ENCODE peak calls at places on chromosomes 7 and 10, in nine cellular contexts. L is right lobe of liver, G is colonic mucosa, N is heart right ventricle, J is tibial artery, R is tibial nerve, X is Peyer's patch, W is IMR-90, F is uterus. K is an unnamed sample.

GRCh38 chr10:992523-993340 is 4.5 kb downstream of the GTPBP4 start:
- DNase-seq in L (no peak), G (no peak), N (no peak), J (no peak), R (peak), X (no peak), W (no peak), F (no peak), K (no peak)

GRCh38 chr10:79385804-79386531 is 38.7 kb downstream of the PPIF start:
- DNase-seq in L (peak), G (peak), N (no peak), J (peak), R (peak), X (peak), W (no peak), F (no peak), K (no peak)

GRCh38 chr7:117907058-117907633 is 33.9 kb upstream of the CTTNBP2 start:
- DNase-seq in L (no peak), G (no peak), N (no peak), J (no peak), R (no peak), X (no peak), W (no peak), F (no peak), K (no peak)

GRCh38 chr7:133854739-133855138 is 272.4 kb upstream of the LRGUK start:
- DNase-seq in L (no peak), G (no peak), N (no peak), J (no peak), R (peak), X (no peak), W (peak), F (no peak), K (no peak)

GRCh38 chr10:103855424-103855823 is at the start of gene SH3PXD2A:
- DNase-seq in L (peak), G (no peak), N (peak), J (peak), R (no peak), X (no peak), W (no peak), F (no peak), K (no peak)

GRCh38 chr10:873020-873419 is 58.5 kb downstream of the LARP4B start:
- DNase-seq in L (no peak), G (no peak), N (peak), J (no peak), R (no peak), X (no peak), W (no peak), F (no peak), K (no peak)

GRCh38 chr10:78852856-78853255 is 215.9 kb upstream of the ZMIZ1 start:
- DNase-seq in L (no peak), G (peak), N (no peak), J (no peak), R (no peak), X (no peak), W (peak), F (no peak), K (no peak)

GRCh38 chr10:104293021-104293420 is 24.0 kb downstream of the GSTO2 start:
- DNase-seq in L (no peak), G (no peak), N (no peak), J (no peak), R (no peak), X (no peak), W (peak), F (no peak), K (no peak)

DNA sequence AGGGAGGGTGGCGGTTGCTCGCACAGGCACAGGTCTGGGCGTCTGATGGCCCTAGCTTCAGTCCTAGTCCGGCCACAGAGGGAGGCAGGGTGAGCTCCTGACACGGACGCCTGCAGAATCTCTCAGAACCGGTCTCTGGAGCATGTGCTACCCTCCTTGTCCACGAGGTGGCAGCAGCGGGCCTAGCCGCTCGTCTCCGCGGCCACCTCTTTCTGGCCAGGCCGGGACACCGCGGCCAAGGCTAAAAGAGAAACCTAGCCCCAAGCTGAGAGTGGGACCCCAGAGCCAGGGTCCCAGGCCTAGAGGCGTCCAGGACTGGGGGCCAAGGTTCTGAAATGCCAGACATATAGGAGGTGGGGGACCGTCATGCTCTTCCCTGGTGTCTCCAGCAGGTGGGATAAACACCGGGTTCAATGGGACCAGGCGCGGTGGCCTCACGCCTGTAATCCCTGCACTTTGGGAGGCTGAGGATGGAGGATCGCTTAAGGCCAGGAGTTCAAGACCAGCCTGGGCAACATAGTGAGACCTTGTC is 3.2 kb upstream of the LAT2 start:
- DNase-seq in L (peak), G (peak), N (peak), J (peak), R (peak), X (peak), W (peak), F (peak), K (no peak)
- H3K4me3 ChIP-seq in L (peak), G (peak), N (peak), J (peak), R (peak), X (no peak), W (no peak), F (peak), K (peak)

GRCh38 chr7:18086165-18087030 is 58.8 kb upstream of the PRPS1L1 start:
- DNase-seq in L (no peak), G (no peak), N (peak), J (peak), R (no peak), X (no peak), W (no peak), F (peak), K (no peak)
- TF ChIP-seq CTCF in L (no peak), G (no peak), N (no peak), J (no peak), R (no peak), X (no peak), W (no peak), F (peak), K (no peak)

GRCh38 chr10:84114088-84114667 is 25.1 kb upstream of the GHITM start:
- DNase-seq in L (no peak), G (no peak), N (no peak), J (no peak), R (no peak), X (no peak), W (no peak), F (no peak), K (no peak)

GRCh38 chr10:84123362-84123761 is 15.9 kb upstream of the GHITM start:
- DNase-seq in L (no peak), G (no peak), N (no peak), J (no peak), R (no peak), X (no peak), W (no peak), F (no peak), K (no peak)

GRCh38 chr10:84118395-84119006 is 20.8 kb upstream of the GHITM start:
- DNase-seq in L (no peak), G (no peak), N (no peak), J (no peak), R (no peak), X (no peak), W (no peak), F (no peak), K (no peak)

DNA sequence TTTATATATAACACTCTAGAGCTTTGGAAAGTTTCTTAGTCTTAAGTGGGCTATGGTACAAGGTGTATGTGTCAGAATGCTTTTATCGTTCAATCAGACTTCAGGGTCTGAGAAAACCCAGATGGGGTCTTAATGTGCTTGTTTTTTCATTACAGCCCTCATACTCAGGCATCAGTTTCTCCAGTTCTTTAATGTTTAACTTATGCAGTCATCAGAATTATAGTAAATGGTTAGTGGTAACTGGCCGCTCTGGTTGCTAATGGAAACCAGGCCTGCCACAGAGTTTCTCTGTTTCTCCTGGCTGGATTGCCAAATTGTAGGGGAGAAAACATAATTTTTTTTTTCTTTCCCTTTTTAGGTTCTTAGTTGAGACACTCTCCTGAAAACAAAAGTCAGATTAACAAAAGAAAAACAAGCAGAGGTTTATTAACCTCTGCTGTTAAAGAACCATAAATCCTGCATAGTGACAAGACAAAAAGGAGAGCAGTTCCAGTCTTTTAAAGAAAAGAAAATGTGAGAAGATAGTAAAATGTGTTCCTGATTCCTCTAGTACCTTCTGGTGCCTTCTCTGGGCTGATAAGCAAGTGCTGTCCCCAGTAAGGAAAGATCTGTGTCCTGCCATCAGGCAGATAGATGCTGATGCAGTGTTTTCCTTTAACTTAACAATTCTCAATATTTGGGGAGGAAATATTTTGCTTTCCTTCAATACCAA is 21.5 kb upstream of the GHITM start:
- DNase-seq in L (no peak), G (no peak), N (no peak), J (no peak), R (no peak), X (no peak), W (no peak), F (peak), K (no peak)
- H3K4me3 ChIP-seq in L (no peak), G (no peak), N (no peak), J (no peak), R (no peak), X (no peak), W (no peak), F (no peak), K (no peak)

DNA sequence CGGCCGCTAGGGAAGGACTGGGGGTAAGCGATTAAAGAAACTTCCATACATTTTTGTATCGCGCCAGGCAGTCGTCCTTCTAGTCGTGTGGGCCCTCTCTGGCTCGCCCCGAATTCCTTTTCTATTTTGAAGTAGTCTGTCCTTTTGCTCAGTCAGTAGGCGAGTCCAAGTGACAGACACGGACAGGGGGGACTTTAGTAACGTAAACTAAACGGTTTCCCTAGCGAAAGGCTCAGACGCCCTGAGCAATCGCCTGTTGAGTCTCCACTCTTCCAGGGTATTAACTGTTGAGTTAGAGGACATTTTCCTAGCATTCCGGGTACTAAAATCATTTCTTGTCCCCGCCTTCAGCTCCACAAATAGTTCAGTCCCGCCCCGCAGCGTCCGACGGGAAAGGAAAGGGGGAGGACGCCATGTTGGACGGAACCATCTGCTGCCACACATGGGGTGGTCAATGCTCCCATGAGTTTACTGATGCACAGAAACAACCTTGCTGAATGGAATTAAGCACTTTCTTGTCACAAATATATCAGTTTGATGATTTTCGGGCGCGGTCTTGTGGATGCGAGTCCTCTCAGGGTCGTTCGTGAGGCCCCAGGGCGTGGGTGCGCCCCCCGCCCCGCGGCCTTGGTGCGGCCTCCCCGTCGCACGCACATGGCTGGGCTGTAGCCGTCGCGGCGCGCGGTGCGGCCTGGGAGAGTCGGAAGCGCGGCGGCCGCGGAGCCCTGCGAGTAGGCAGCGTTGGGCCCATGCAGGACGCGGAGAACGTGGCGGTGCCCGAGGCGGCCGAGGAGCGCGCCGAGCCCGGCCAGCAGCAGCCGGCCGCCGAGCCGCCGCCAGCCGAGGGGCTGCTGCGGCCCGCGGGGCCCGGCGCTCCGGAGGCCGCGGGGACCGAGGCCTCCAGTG is at the start of gene EIF3B:
- DNase-seq in L (peak), G (peak), N (peak), J (peak), R (peak), X (peak), W (peak), F (peak), K (peak)
- TF ChIP-seq CTCF in L (no peak), G (no peak), N (no peak), J (no peak), R (peak), X (no peak), W (no peak), F (peak), K (no peak)